ENCODE peak calls at places on chromosomes 3 and 15, in ten cellular contexts. R is neuronal stem cell; M is esophagus squamous epithelium; B is right lobe of liver; X is cardiac muscle cell; G is naive thymus-derived CD4-positive, alpha-beta T cell; I is aorta; P is fibroblast of lung; A is CD8-positive, alpha-beta T cell; Q is ovary. J is an unnamed sample. For H3K36me3 and H3K4me1, the result is how much of the 10 kb centered on the place peaks cover.

GRCh38 chr15:98650871-98651481 is 2.6 kb downstream of the IGF1R start:
- DNase-seq in R (no peak), M (no peak), B (no peak), X (peak), G (peak), I (no peak), P (peak), A (no peak), Q (peak), J (no peak)

GRCh38 chr3:197339841-197340520 is 41.6 kb upstream of the DLG1 start:
- DNase-seq in R (no peak), M (no peak), B (no peak), X (no peak), G (no peak), I (no peak), P (no peak), A (no peak), Q (no peak), J (no peak)

GRCh38 chr15:58559904-58560588 is 128.3 kb downstream of the LIPC start:
- DNase-seq in R (no peak), M (no peak), B (no peak), X (no peak), G (no peak), I (no peak), P (peak), A (no peak), Q (no peak), J (no peak)

GRCh38 chr3:143002083-143002712 is 828 bp downstream of the U2SURP start:
- DNase-seq in R (no peak), M (no peak), B (no peak), X (no peak), G (peak), I (no peak), P (peak), A (no peak), Q (no peak), J (no peak)

GRCh38 chr3:153829596-153830170 is 291.5 kb upstream of the ARHGEF26 start:
- DNase-seq in R (no peak), M (no peak), B (no peak), X (no peak), G (no peak), I (no peak), P (peak), A (no peak), Q (no peak), J (no peak)

GRCh38 chr3:71803248-71803647 is 18.3 kb upstream of the PROK2 start:
- DNase-seq in R (no peak), M (no peak), B (no peak), X (no peak), G (no peak), I (no peak), P (no peak), A (no peak), Q (no peak), J (no peak)

GRCh38 chr15:68281008-68281407 is 3.5 kb downstream of the FEM1B start:
- DNase-seq in R (no peak), M (no peak), B (no peak), X (no peak), G (no peak), I (no peak), P (no peak), A (no peak), Q (no peak), J (no peak)

GRCh38 chr3:141307351-141308059 is 60.8 kb upstream of the ZBTB38 start:
- DNase-seq in R (no peak), M (no peak), B (no peak), X (no peak), G (peak), I (no peak), P (no peak), A (no peak), Q (no peak), J (no peak)

GRCh38 chr15:63553388-63553791 is 43.8 kb upstream of the FBXL22 start:
- DNase-seq in R (no peak), M (no peak), B (no peak), X (peak), G (peak), I (no peak), P (peak), A (no peak), Q (no peak), J (no peak)

GRCh38 chr15:96418146-96418545 is 87.6 kb downstream of the NR2F2 start:
- DNase-seq in R (no peak), M (no peak), B (no peak), X (no peak), G (no peak), I (no peak), P (no peak), A (no peak), Q (no peak), J (no peak)

GRCh38 chr3:19149388-19149787 is 1.1 kb downstream of the KCNH8 start:
- DNase-seq in R (peak), M (no peak), B (no peak), X (peak), G (peak), I (no peak), P (peak), A (no peak), Q (no peak), J (no peak)

GRCh38 chr3:55180936-55181535 is 253.2 kb upstream of the LRTM1 start:
- DNase-seq in R (no peak), M (no peak), B (no peak), X (peak), G (no peak), I (no peak), P (peak), A (no peak), Q (no peak), J (no peak)

GRCh38 chr15:65082303-65082958 is 5.9 kb downstream of the KBTBD13 start:
- DNase-seq in R (no peak), M (no peak), B (no peak), X (peak), G (no peak), I (no peak), P (no peak), A (no peak), Q (no peak), J (peak)

GRCh38 chr3:185702564-185703225 is 116.6 kb downstream of the SENP2 start:
- DNase-seq in R (no peak), M (no peak), B (no peak), X (no peak), G (no peak), I (no peak), P (no peak), A (no peak), Q (no peak), J (no peak)

GRCh38 chr15:47374222-47374621 is 343.1 kb upstream of the SEMA6D start:
- DNase-seq in R (no peak), M (no peak), B (no peak), X (peak), G (no peak), I (no peak), P (peak), A (no peak), Q (no peak), J (no peak)

GRCh38 chr3:159761377-159761776 is 227.3 kb upstream of the IL12A start:
- DNase-seq in R (no peak), M (no peak), B (peak), X (no peak), G (no peak), I (peak), P (peak), A (no peak), Q (peak), J (no peak)

GRCh38 chr3:46520531-46520930 is 22.8 kb downstream of the RTP3 start:
- DNase-seq in R (no peak), M (no peak), B (no peak), X (no peak), G (no peak), I (no peak), P (no peak), A (no peak), Q (no peak), J (no peak)

GRCh38 chr3:49120438-49121135 is at the start of gene USP19:
- DNase-seq in R (peak), M (peak), B (peak), X (peak), G (peak), I (peak), P (peak), A (peak), Q (peak), J (peak)

GRCh38 chr3:49123687-49124086 is 3.1 kb upstream of the USP19 start:
- DNase-seq in R (no peak), M (no peak), B (no peak), X (no peak), G (no peak), I (no peak), P (no peak), A (no peak), Q (no peak), J (no peak)

GRCh38 chr3:49121244-49121671 is 635 bp upstream of the USP19 start:
- DNase-seq in R (no peak), M (no peak), B (no peak), X (no peak), G (peak), I (no peak), P (no peak), A (no peak), Q (no peak), J (no peak)

GRCh38 chr3:49122886-49123545 is 2.4 kb upstream of the USP19 start:
- DNase-seq in R (no peak), M (no peak), B (no peak), X (no peak), G (no peak), I (no peak), P (no peak), A (no peak), Q (no peak), J (no peak)

GRCh38 chr3:49122022-49122421 is 1.4 kb upstream of the USP19 start:
- DNase-seq in R (no peak), M (no peak), B (no peak), X (no peak), G (no peak), I (no peak), P (no peak), A (no peak), Q (no peak), J (no peak)
- H3K36me3 ChIP-seq in R (half or more), M (under half), B (half or more), X (under half), G (under half), I (under half), P (under half), A (under half), Q (under half), J (under half)

DNA sequence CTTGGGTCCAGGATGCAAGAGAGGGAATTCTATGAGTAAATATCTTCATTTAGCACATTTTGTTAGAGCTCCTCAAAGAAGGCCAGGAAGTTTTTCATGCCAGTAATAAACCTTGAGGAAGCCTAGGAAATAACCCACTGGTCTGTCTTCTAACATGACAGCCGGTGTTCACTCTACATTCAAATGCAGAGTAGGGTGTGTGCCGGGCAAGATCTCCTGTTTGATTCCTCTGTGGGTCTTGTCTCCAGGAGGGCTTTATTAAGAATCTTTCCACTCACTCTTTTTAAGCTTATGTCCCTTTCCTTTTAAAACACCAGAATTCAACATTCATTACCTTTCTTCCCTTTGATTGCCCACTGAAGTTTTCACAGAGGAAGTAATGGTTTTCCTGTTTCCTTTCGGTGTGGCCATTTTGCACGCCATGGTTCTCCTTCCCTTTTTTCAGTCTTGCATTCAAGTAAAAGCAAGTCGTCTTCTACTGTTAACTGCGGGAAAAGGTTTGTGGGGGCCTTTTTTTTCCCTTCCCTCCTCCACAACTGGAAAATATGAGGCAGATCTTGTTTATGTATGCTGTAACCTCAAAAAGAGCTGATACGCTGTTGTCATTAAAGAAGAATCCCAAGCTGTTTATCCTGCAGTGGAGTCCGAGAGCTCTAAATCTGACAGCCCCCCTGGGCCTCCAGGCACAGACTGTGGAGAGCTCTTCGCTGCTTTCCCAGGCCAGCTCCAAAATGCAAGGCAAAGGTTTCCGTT is 40.6 kb downstream of the FILIP1L start:
- DNase-seq in R (peak), M (no peak), B (no peak), X (peak), G (no peak), I (no peak), P (peak), A (no peak), Q (peak), J (no peak)
- H3K4me1 ChIP-seq in R (under half), M (half or more), B (under half), X (under half), G (under half), I (under half), P (under half), A (under half), Q (under half), J (under half)

DNA sequence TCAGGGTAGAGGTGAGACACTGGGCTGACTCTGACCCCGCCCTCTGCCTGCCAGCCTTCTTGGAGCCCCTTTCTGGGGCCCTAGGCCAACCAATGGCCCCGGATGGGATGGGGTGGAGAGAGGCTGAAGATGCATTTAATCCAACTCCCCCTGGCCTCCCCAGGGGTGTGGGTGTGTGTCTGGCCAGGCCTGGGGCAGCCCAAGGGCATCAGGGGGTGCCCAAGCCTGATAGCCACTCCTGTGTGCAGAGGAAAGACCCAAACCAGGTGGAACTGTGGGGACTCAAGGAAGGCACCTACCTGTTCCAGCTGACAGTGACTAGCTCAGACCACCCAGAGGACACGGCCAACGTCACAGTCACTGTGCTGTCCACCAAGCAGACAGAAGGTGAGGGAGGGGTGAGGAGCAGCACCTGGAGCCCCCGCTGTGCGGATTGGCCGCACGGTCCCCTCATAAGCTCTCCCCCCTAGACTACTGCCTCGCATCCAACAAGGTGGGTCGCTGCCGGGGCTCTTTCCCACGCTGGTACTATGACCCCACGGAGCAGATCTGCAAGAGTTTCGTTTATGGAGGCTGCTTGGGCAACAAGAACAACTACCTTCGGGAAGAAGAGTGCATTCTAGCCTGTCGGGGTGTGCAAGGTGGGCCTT is 9.5 kb downstream of the SPINT1 start:
- DNase-seq in R (no peak), M (no peak), B (no peak), X (no peak), G (no peak), I (peak), P (no peak), A (no peak), Q (no peak), J (no peak)
- H3K36me3 ChIP-seq in R (under half), M (under half), B (under half), X (under half), G (under half), I (under half), P (under half), A (under half), Q (under half), J (under half)

GRCh38 chr3:16364963-16365362 is 100.0 kb downstream of the OXNAD1 start:
- DNase-seq in R (no peak), M (no peak), B (no peak), X (no peak), G (no peak), I (no peak), P (no peak), A (no peak), Q (no peak), J (no peak)
- H3K4me1 ChIP-seq in R (under half), M (under half), B (under half), X (under half), G (under half), I (under half), P (under half), A (under half), Q (under half), J (under half)

GRCh38 chr3:43345877-43346276 is 59.5 kb downstream of the SNRK start:
- DNase-seq in R (no peak), M (no peak), B (no peak), X (no peak), G (no peak), I (no peak), P (no peak), A (no peak), Q (no peak), J (no peak)

GRCh38 chr3:43346990-43347749 is 60.8 kb downstream of the SNRK start:
- DNase-seq in R (no peak), M (no peak), B (no peak), X (no peak), G (peak), I (no peak), P (peak), A (peak), Q (no peak), J (peak)

GRCh38 chr3:43347774-43348173 is 61.4 kb downstream of the SNRK start:
- DNase-seq in R (no peak), M (no peak), B (no peak), X (no peak), G (no peak), I (no peak), P (no peak), A (no peak), Q (no peak), J (no peak)

GRCh38 chr3:43349759-43350158 is 63.4 kb downstream of the SNRK start:
- DNase-seq in R (no peak), M (no peak), B (no peak), X (no peak), G (no peak), I (no peak), P (peak), A (no peak), Q (no peak), J (no peak)

DNA sequence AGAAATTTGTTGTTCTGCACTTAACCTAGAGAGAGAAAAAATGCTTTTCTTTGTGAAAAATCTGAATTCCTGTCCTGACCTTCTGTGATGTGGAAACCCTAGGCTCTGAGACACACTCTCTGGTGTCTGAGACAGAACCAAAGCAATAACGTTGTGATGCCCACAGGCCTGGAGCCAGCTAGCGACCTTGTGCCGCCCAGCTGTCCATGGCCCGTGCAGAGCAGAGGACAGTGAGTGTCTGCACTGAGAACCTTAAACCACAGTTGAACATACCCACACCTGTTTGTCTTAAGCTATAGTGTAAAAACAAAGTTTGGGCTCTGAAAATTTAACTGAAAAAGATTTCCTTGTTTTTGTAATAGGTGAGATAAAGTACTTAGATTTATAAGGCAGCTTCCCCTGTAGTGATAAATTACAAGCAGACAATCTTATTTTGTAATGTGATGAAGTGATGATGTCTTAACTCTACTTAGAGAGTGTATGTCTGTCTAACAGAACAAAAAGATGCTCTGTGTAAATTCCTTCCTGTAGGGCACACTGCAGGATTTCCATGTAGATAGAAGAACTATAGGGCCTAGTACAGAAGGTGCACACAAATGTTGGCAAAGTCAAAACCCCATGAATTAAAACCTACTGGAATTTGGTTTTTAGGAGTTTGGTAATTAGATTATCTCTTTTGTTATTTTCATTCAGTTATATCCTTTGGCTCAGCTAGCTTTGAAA is 62.7 kb downstream of the SNRK start:
- DNase-seq in R (no peak), M (no peak), B (no peak), X (no peak), G (no peak), I (no peak), P (no peak), A (no peak), Q (no peak), J (no peak)
- H3K36me3 ChIP-seq in R (half or more), M (under half), B (under half), X (under half), G (half or more), I (under half), P (under half), A (under half), Q (under half), J (under half)

GRCh38 chr3:107870989-107871638 is 219.7 kb downstream of the CD47 start:
- DNase-seq in R (no peak), M (no peak), B (no peak), X (no peak), G (no peak), I (no peak), P (no peak), A (no peak), Q (no peak), J (no peak)
- H3K4me1 ChIP-seq in R (under half), M (under half), B (under half), X (under half), G (under half), I (under half), P (under half), A (under half), Q (under half), J (under half)

J was measured in CD8-positive, alpha-beta memory T cell.